ENCODE peak calls at places on chromosome 17, in seven cellular contexts. L, K, F, M, R, O and X are unnamed samples.

GRCh38 chr17:68356520-68356919 is 65.2 kb downstream of the ARSG start:
- DNase-seq in L (no peak), K (peak; percentile 31), F (no peak), M (no peak), R (no peak), O (peak; percentile 53), X (no peak)

GRCh38 chr17:58611331-58611730 is 80.5 kb downstream of the TEX14 start:
- DNase-seq in L (no peak), K (no peak), F (no peak), M (no peak), R (no peak), O (no peak), X (no peak)

GRCh38 chr17:44198721-44199552 is 747 bp downstream of the ATXN7L3 start:
- DNase-seq in L (peak; percentile 28), K (peak; percentile 70), F (peak; percentile 69), M (no peak), R (peak; percentile 37), O (peak; percentile 58), X (no peak)

GRCh38 chr17:38628441-38628840 is 22.7 kb upstream of the SRCIN1 start:
- DNase-seq in L (peak; percentile 6), K (no peak), F (no peak), M (peak; percentile 18), R (peak; percentile 40), O (no peak), X (no peak)

GRCh38 chr17:76151896-76152454 is 10.9 kb upstream of the FOXJ1 start:
- DNase-seq in L (no peak), K (no peak), F (no peak), M (no peak), R (no peak), O (no peak), X (no peak)

GRCh38 chr17:76314392-76315227 is 6.5 kb upstream of the QRICH2 start:
- DNase-seq in L (peak; percentile 63), K (no peak), F (no peak), M (no peak), R (peak; percentile 45), O (no peak), X (no peak)

GRCh38 chr17:7549401-7550055 is 670 bp downstream of the TNFSF12 start:
- DNase-seq in L (no peak), K (no peak), F (no peak), M (no peak), R (no peak), O (no peak), X (no peak)

GRCh38 chr17:45857977-45858708 is 13.5 kb downstream of the SPPL2C start:
- DNase-seq in L (peak; percentile 12), K (no peak), F (no peak), M (no peak), R (no peak), O (no peak), X (no peak)

GRCh38 chr17:43591750-43592562 is 45.8 kb upstream of the ETV4 start:
- DNase-seq in L (peak; percentile 92), K (no peak), F (peak; percentile 89), M (peak; percentile 90), R (peak; percentile 24), O (no peak), X (no peak)

GRCh38 chr17:75635610-75636202 is 2.5 kb downstream of the SMIM5 start:
- DNase-seq in L (no peak), K (no peak), F (peak; percentile 61), M (no peak), R (no peak), O (no peak), X (no peak)

GRCh38 chr17:66904760-66905637 is 59.5 kb upstream of the CACNG4 start:
- DNase-seq in L (peak; percentile 72), K (no peak), F (peak; percentile 34), M (peak; percentile 52), R (peak; percentile 51), O (no peak), X (no peak)

GRCh38 chr17:79990704-79991103 is 45.0 kb downstream of the TBC1D16 start:
- DNase-seq in L (no peak), K (no peak), F (no peak), M (no peak), R (no peak), O (no peak), X (no peak)

GRCh38 chr17:79992657-79993389 is 42.8 kb downstream of the TBC1D16 start:
- DNase-seq in L (no peak), K (no peak), F (no peak), M (no peak), R (no peak), O (no peak), X (no peak)

GRCh38 chr17:79993390-79994221 is 42.1 kb downstream of the TBC1D16 start:
- DNase-seq in L (peak; percentile 94), K (peak; percentile 64), F (peak; percentile 70), M (peak; percentile 93), R (peak; percentile 45), O (no peak), X (no peak)

GRCh38 chr17:79991140-79991923 is 44.3 kb downstream of the TBC1D16 start:
- DNase-seq in L (peak; percentile 74), K (peak; percentile 53), F (peak; percentile 82), M (peak; percentile 74), R (peak; percentile 90), O (peak; percentile 47), X (peak; percentile 86)

GRCh38 chr17:79991924-79992656 is 43.6 kb downstream of the TBC1D16 start:
- DNase-seq in L (peak; percentile 38), K (no peak), F (peak; percentile 49), M (no peak), R (no peak), O (no peak), X (no peak)
- TF ChIP-seq CTCF in L (no peak), K (no peak), F (no peak), M (no peak), R (no peak), O (peak; percentile 18), X (peak; percentile 58)

GRCh38 chr17:2691069-2691871 is 20.3 kb downstream of the CLUH start:
- DNase-seq in L (no peak), K (no peak), F (no peak), M (no peak), R (no peak), O (peak; percentile 9), X (no peak)
- TF ChIP-seq CTCF in L (no peak), K (no peak), F (no peak), M (no peak), R (no peak), O (no peak), X (no peak)

DNA sequence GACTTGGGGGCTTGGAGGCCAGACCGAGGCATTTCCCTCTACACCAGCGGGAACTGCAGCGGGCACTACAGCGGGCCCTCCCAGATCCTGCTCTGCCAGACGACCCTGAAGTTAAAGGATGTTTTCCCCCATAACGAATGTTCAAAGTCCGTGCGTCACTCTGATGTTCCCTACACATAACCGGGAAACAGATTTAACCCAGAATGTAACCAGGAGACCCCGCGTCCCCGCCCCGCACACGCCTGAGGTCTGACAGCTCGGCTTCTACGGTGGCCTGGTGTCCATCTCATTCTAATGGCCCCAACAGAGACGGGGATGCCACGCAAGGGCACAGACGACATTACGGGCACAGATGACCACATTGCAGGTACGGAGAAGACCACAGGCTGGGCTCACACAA is 31.7 kb upstream of the RHOT1 start:
- DNase-seq in L (no peak), K (no peak), F (no peak), M (no peak), R (no peak), O (no peak), X (no peak)
- TF ChIP-seq CTCF in L (no peak), K (no peak), F (no peak), M (no peak), R (no peak), O (no peak), X (no peak)

DNA sequence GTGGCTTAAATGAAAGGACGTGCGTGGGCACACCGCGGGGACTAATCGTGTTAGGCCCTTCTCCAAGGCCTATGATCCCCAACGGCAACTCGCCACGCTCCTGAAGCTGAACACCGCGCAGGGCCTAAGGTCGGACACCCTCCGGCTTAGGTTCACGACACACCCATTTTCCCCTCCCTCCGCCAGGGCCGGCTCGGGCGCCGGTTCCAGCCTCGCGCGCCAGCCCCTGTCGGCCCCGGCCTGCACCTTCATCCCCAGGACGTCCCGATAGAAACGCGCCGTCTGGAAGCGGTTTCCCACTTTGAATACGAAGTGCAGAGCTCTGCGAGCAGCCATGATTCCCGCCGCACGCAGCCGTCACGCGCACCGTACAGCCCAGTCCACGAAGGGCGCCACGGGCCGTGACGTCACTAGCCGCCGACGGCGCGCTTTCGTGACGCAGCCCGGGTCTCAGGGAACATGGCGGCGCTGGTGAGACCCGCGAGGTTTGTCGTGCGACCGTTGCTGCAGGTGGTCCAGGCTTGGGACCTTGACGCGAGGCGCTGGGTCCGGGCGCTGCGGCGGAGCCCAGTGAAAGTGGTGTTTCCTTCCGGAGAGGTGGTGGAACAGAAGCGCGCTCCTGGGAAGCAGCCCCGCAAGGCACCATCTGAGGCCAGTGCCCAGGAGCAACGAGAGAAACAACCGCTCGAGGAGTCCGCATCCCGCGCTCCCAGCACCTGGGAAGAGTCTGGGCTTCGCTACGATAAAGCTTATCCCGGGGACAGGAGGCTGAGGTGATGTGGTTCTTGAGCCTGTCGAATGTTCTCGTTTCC is at the start of the genes GLOD4 and MRM3:
- DNase-seq in L (peak; percentile 85), K (peak; percentile 96), F (peak; percentile 92), M (peak; percentile 84), R (peak; percentile 95), O (peak; percentile 99), X (peak; percentile 97)
- TF ChIP-seq CTCF in L (no peak), K (no peak), F (no peak), M (no peak), R (no peak), O (no peak), X (peak; percentile 56)

GRCh38 chr17:73342549-73343167 is 30.9 kb upstream of the CDC42EP4 start:
- DNase-seq in L (peak; percentile 73), K (no peak), F (no peak), M (peak; percentile 61), R (peak; percentile 82), O (no peak), X (no peak)
- TF ChIP-seq CTCF in L (peak; percentile 17), K (no peak), F (no peak), M (peak; percentile 33), R (no peak), O (no peak), X (peak; percentile 21)